ENCODE peak calls at places on chromosomes 13 and 19, in six cellular contexts. I is transverse colon, X is HCT116, H is ovary, Y is sigmoid colon, S is IMR-90. K is an unnamed sample. For H3K27me3, the result is how much of the 10 kb centered on the place peaks cover.

GRCh38 chr19:33205531-33206260 is 11.6 kb downstream of the LRP3 start:
- DNase-seq in Y (no peak), I (no peak), X (no peak), H (no peak), S (no peak), K (no peak)

GRCh38 chr13:28475916-28476725 is 18.8 kb downstream of the FLT1 start:
- DNase-seq in X (peak), S (peak), I (no peak), H (no peak), Y (no peak), K (peak)

GRCh38 chr13:76637651-76638111 is 248.5 kb downstream of the KCTD12 start:
- DNase-seq in X (no peak), Y (no peak), S (peak), H (no peak), I (no peak), K (no peak)

GRCh38 chr13:66296875-66297274 is 933.3 kb downstream of the PCDH9 start:
- DNase-seq in X (no peak), Y (no peak), S (no peak), I (no peak), H (no peak), K (no peak)

GRCh38 chr13:109483369-109483768 is 303.0 kb downstream of the IRS2 start:
- DNase-seq in Y (no peak), I (no peak), S (no peak), H (no peak), X (no peak), K (no peak)

GRCh38 chr13:62113145-62113544 is 697.5 kb upstream of the PCDH20 start:
- DNase-seq in I (no peak), S (no peak), Y (no peak), H (no peak), X (no peak), K (no peak)

GRCh38 chr13:19860884-19861655 is 2.4 kb downstream of the ZMYM5 start:
- DNase-seq in X (peak), S (peak), I (no peak), H (no peak), Y (no peak), K (peak)

GRCh38 chr13:112066624-112067004 is 335 bp upstream of the SOX1 start:
- DNase-seq in H (no peak), S (no peak), I (peak), Y (no peak), X (no peak), K (no peak)

GRCh38 chr19:39499082-39499642 is 415 bp downstream of the DLL3 start:
- DNase-seq in X (no peak), S (no peak), Y (no peak), H (no peak), I (no peak), K (no peak)

GRCh38 chr13:76293751-76294150 is 592.5 kb downstream of the KCTD12 start:
- DNase-seq in S (no peak), X (no peak), I (no peak), H (no peak), Y (no peak), K (no peak)

GRCh38 chr13:100069278-100069677 is 19.6 kb upstream of the PCCA start:
- DNase-seq in X (no peak), I (no peak), Y (no peak), H (no peak), S (peak), K (peak)

GRCh38 chr19:1830568-1830967 is 17.7 kb downstream of the REXO1 start:
- DNase-seq in S (no peak), Y (no peak), I (no peak), X (no peak), H (no peak), K (no peak)
- TF ChIP-seq CTCF in S (no peak), Y (no peak), I (no peak), X (no peak), H (no peak), K (no peak)

GRCh38 chr19:15371786-15372380 is 7.7 kb downstream of the AKAP8 start:
- DNase-seq in X (no peak), I (no peak), S (no peak), H (no peak), Y (no peak), K (no peak)

GRCh38 chr19:15372891-15373301 is 6.7 kb downstream of the AKAP8 start:
- DNase-seq in S (no peak), I (no peak), H (no peak), X (no peak), Y (no peak), K (no peak)

GRCh38 chr19:15372470-15372869 is 7.1 kb downstream of the AKAP8 start:
- DNase-seq in X (no peak), I (no peak), Y (no peak), S (no peak), H (no peak), K (no peak)

GRCh38 chr19:15369594-15369891 is 10.0 kb downstream of the AKAP8 start:
- DNase-seq in S (no peak), X (no peak), Y (no peak), I (no peak), H (no peak), K (no peak)

DNA sequence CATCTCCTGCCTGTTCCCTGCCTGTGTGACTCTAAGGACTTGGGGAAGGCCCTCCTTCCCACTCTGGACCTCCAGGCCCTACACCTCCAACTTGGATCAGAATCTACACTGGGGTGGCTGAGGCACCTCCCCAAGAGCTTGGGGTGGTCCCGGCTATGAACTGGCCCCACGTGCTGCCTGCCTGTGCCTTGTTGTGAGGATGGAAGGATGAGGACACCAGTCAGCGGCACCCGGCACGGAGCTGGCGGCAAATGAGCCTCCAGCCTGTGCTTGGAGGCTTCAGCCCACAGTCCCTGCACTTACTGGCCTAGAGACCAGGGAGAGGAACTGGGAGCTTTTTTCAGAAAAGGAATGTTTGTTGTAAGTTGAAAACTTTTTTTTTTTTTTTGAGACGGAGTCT is 8.5 kb downstream of the AKAP8 start:
- DNase-seq in H (no peak), X (no peak), Y (no peak), S (no peak), I (no peak), K (no peak)
- TF ChIP-seq POLR2A in H (no peak), X (no peak), Y (no peak), S (no peak), I (no peak), K (no peak)

DNA sequence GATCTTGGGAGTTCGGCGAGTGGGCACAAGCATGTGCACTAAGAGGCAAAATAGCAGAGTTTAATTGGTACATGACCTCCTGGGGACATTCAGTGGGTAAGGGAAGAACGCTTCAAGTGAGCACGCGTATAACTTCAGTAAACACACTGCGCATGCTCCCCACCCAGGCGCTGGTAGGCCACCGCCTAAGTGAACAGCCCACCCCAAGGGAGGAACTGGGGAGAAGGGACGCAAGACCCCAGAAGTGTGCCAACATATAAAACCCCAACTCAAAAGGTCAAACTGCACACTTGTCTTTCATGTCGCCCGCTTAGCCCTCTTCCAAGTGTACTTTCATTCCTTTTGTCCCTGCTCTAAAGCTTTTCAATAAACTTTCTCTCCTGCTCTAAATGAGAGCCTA is 10.5 kb upstream of the NTN5 start:
- DNase-seq in I (no peak), X (no peak), Y (no peak), H (peak), S (peak), K (peak)
- H3K27me3 ChIP-seq in I (under half), X (under half), Y (under half), H (under half), S (under half), K (under half)

DNA sequence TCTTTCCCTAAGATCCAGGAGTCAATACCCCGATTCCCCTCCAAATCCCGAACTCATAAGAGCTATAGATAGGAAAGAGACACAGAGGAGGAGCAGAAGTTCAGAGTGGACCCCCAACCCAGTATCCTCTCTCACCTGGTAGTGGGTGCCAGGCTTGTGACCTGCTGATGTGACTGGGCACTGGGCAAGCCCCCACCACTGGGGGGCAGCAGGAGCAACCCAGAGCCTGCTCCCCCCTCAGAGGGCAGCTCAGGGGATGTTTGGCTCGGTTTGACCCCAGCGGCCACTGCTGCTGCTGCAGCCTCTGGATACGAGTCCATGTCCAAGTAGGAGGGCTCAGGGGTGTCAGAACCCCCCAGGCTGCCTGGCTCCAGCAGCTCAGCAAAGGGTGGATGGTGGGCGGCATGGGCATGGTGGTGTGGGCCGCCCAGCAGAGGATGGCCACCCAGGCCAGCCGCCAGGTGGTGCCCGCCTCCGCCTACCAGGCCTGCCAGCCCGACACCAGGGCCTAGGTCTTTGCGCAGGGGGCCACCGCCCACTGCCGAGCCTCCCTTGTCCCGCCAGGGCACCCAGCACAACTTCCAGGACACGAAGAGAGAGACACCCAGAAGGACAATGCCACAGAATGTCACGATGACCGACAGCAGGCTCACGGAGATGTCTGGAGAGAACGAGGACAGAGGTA is 7.4 kb downstream of the SYT3 start:
- DNase-seq in S (no peak), H (no peak), Y (no peak), X (no peak), I (no peak), K (no peak)
- TF ChIP-seq CTCF in S (no peak), H (no peak), Y (no peak), X (no peak), I (no peak), K (no peak)

GRCh38 chr19:16285769-16286564 is 38.7 kb upstream of the KLF2 start:
- DNase-seq in X (no peak), S (no peak), H (peak), I (no peak), Y (no peak), K (no peak)

GRCh38 chr19:16290692-16291091 is 33.9 kb upstream of the KLF2 start:
- DNase-seq in H (no peak), I (no peak), X (no peak), Y (no peak), S (no peak), K (no peak)

GRCh38 chr19:16288544-16288943 is 36.1 kb upstream of the KLF2 start:
- DNase-seq in Y (no peak), S (peak), H (no peak), I (no peak), X (no peak), K (no peak)

GRCh38 chr19:16293133-16294085 is 31.2 kb upstream of the KLF2 start:
- DNase-seq in Y (peak), S (peak), X (no peak), H (peak), I (peak), K (peak)

GRCh38 chr19:16289594-16289993 is 35.0 kb upstream of the KLF2 start:
- DNase-seq in Y (no peak), S (no peak), I (no peak), X (no peak), H (no peak), K (no peak)
- TF ChIP-seq POLR2A in Y (no peak), S (no peak), I (no peak), X (no peak), H (no peak), K (no peak)

DNA sequence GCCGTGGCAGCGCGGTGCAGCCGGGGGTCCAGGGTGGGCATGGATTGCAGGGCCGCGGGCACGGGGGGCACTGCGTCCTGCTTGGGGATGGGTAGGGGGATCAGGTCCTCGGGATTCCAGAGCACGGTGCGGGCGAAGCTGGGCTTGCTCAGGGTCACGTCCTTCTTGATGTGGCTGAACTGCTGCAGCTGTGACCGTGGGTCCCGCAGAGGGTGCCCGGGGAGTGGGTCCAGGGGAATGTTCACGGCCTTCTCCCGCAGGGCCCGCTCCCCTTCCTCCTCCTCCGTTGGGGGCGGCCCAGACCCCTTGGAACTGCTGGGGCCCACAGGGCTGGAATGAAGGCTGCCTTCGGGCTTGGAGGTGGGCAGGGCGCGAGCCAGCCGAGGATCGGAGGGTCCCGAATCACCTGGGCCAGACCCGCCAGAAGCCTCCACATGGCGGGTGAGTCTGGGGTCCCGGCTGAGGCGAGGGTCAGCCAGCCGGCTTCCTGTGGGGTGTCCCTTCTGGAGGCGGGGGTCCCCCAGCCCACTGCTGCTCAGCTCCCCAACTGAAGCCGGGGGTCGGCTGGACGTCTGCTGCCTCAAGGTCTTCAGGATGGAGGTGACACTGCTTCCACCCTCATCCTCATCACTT is 18.9 kb upstream of the TMEM160 start:
- DNase-seq in H (no peak), S (no peak), I (no peak), Y (no peak), X (no peak), K (no peak)
- H3K27me3 ChIP-seq in H (under half), S (under half), I (under half), Y (under half), X (under half), K (under half)

GRCh38 chr19:53993448-53993847 is 2.0 kb downstream of the CACNG6 start:
- DNase-seq in Y (no peak), I (no peak), H (no peak), X (no peak), S (no peak), K (no peak)
- TF ChIP-seq CTCF in Y (no peak), I (no peak), H (no peak), X (no peak), S (no peak), K (no peak)

GRCh38 chr19:18948075-18948975 is 7.3 kb upstream of the HOMER3 start:
- DNase-seq in X (no peak), I (no peak), S (no peak), H (no peak), Y (no peak), K (no peak)
- TF ChIP-seq POLR2A in X (no peak), I (no peak), S (no peak), H (no peak), Y (no peak), K (no peak)

GRCh38 chr13:34345601-34345939 is 527.6 kb downstream of the RFC3 start:
- DNase-seq in S (no peak), H (no peak), X (no peak), Y (no peak), I (no peak), K (no peak)
- H3K27me3 ChIP-seq in S (under half), H (under half), X (under half), Y (under half), I (under half), K (under half)

DNA sequence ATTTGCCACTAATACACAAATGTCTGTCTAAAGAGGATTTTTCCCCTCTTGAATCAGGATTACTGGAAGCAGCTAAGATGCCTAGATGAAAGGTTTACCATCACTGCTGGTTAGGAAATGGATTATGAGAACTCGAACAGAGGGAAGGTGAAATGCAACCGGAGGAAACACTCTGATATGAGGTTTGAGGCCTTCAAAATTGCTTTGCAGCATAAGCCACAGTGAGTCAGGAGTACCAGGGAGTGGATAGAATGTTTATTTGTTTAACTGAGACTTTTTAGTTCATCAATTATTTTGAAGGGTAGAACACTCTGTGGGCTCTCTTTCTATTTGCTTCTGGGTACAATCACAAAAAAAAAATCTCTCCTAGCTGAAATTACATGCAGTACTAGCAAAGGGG is 18.1 kb downstream of the CDADC1 start:
- DNase-seq in X (no peak), S (peak), H (no peak), I (no peak), Y (no peak), K (no peak)
- TF ChIP-seq CTCF in X (no peak), S (no peak), H (no peak), I (no peak), Y (no peak), K (no peak)